ENCODE peak calls at places on chromosome 12, in ten cellular contexts. T is fibroblast of lung; E is HuH-7.5; B is NCI-H1105; D is left colon; I is right cardiac atrium; S is BJ; O is GM13976; R is heart right ventricle; Q is CD8-positive, alpha-beta memory T cell. X is an unnamed sample.

GRCh38 chr12:128056299-128056885 is 210.6 kb upstream of the TMEM132C start:
- DNase-seq in I (no peak), R (no peak), O (no peak), D (no peak), Q (no peak), S (no peak), E (no peak), B (no peak), T (no peak), X (no peak)

GRCh38 chr12:127509066-127509778 is 757.7 kb upstream of the TMEM132C start:
- DNase-seq in I (no peak), R (no peak), O (no peak), B (no peak), T (peak), D (no peak), Q (no peak), S (peak), E (no peak), X (no peak)

GRCh38 chr12:49703647-49704137 is 3.5 kb downstream of the FMNL3 start:
- DNase-seq in B (no peak), E (no peak), Q (no peak), T (peak), R (no peak), S (no peak), D (no peak), I (no peak), O (peak), X (no peak)

GRCh38 chr12:47408171-47408871 is 297.5 kb downstream of the RPAP3 start:
- DNase-seq in E (peak), B (no peak), T (no peak), D (no peak), Q (no peak), R (peak), I (no peak), O (peak), S (no peak), X (peak)

GRCh38 chr12:71144682-71145081 is 13.1 kb downstream of the TSPAN8 start:
- DNase-seq in Q (no peak), I (no peak), R (no peak), B (no peak), D (no peak), O (no peak), T (no peak), S (no peak), E (no peak), X (no peak)

GRCh38 chr12:94071258-94071657 is 77.1 kb upstream of the PLXNC1 start:
- DNase-seq in T (no peak), R (no peak), S (no peak), D (no peak), Q (no peak), B (no peak), O (no peak), E (no peak), I (no peak), X (no peak)

GRCh38 chr12:45655186-45655585 is 74.3 kb upstream of the ARID2 start:
- DNase-seq in E (peak), B (no peak), D (peak), S (no peak), Q (peak), R (no peak), I (no peak), O (no peak), T (peak), X (peak)

GRCh38 chr12:56528836-56529235 is 7.2 kb downstream of the RBMS2 start:
- DNase-seq in D (no peak), E (no peak), B (no peak), Q (no peak), S (no peak), I (no peak), R (no peak), T (peak), O (no peak), X (no peak)

GRCh38 chr12:113136128-113136989 is 798 bp upstream of the RASAL1 start:
- DNase-seq in T (no peak), R (no peak), S (no peak), I (no peak), Q (peak), O (no peak), E (no peak), B (no peak), D (peak), X (no peak)

GRCh38 chr12:96225003-96225855 is 31.1 kb downstream of the ELK3 start:
- DNase-seq in E (no peak), D (no peak), S (no peak), Q (no peak), I (no peak), R (peak), O (no peak), T (no peak), B (peak), X (no peak)

GRCh38 chr12:57850924-57851323 is 4.4 kb upstream of the CTDSP2 start:
- DNase-seq in B (no peak), O (peak), R (no peak), S (no peak), Q (no peak), E (no peak), I (no peak), D (no peak), T (no peak), X (no peak)

GRCh38 chr12:56687225-56688128 is 607 bp downstream of the PTGES3 start:
- DNase-seq in Q (peak), R (peak), E (no peak), I (peak), S (no peak), D (peak), B (no peak), O (no peak), T (peak), X (no peak)

GRCh38 chr12:82682851-82683261 is 3.9 kb upstream of the TMTC2 start:
- DNase-seq in T (no peak), S (no peak), R (no peak), B (no peak), E (no peak), D (no peak), I (no peak), Q (no peak), O (no peak), X (no peak)

GRCh38 chr12:87756111-87756510 is 273.1 kb downstream of the C12orf50 start:
- DNase-seq in B (no peak), Q (no peak), E (peak), I (no peak), R (no peak), D (no peak), O (no peak), S (peak), T (peak), X (no peak)

GRCh38 chr12:115000038-115000437 is 316.1 kb upstream of the TBX3 start:
- DNase-seq in B (no peak), O (no peak), I (no peak), S (no peak), D (no peak), Q (no peak), E (no peak), R (no peak), T (peak), X (peak)

GRCh38 chr12:113841786-113842185 is 124.3 kb downstream of the RBM19 start:
- DNase-seq in R (no peak), D (no peak), B (no peak), I (no peak), Q (no peak), T (no peak), E (no peak), S (no peak), O (no peak), X (no peak)

GRCh38 chr12:50240096-50240791 is 43.1 kb downstream of the LIMA1 start:
- DNase-seq in E (no peak), I (no peak), O (no peak), R (no peak), D (no peak), S (no peak), T (no peak), Q (no peak), B (no peak), X (no peak)

GRCh38 chr12:112103758-112104504 is 4.7 kb downstream of the NAA25 start:
- DNase-seq in R (no peak), D (no peak), Q (no peak), S (no peak), I (no peak), O (no peak), E (no peak), B (no peak), T (no peak), X (no peak)

GRCh38 chr12:31662176-31662849 is 2.8 kb downstream of the ETFBKMT start:
- DNase-seq in I (no peak), Q (no peak), E (no peak), O (no peak), B (no peak), R (no peak), T (no peak), D (no peak), S (no peak), X (no peak)

GRCh38 chr12:116236148-116236731 is 41.3 kb downstream of the MED13L start:
- DNase-seq in I (no peak), Q (peak), B (peak), T (peak), S (no peak), O (peak), E (no peak), D (peak), R (peak), X (peak)

GRCh38 chr12:98424726-98425401 is 90.5 kb upstream of the TMPO start:
- DNase-seq in O (peak), T (peak), B (peak), I (no peak), R (peak), S (peak), Q (peak), D (peak), E (peak), X (peak)

GRCh38 chr12:89775336-89776005 is 66.8 kb upstream of the ATP2B1 start:
- DNase-seq in Q (no peak), T (peak), E (peak), B (no peak), I (no peak), O (no peak), D (no peak), S (peak), R (no peak), X (no peak)

GRCh38 chr12:86249276-86249675 is 6.9 kb downstream of the MGAT4C start:
- DNase-seq in T (peak), O (no peak), E (no peak), I (no peak), R (no peak), S (no peak), Q (no peak), B (no peak), D (no peak), X (no peak)

GRCh38 chr12:67531051-67531450 is 117.5 kb upstream of the DYRK2 start:
- DNase-seq in O (no peak), E (no peak), T (peak), Q (no peak), R (no peak), I (no peak), B (no peak), S (no peak), D (no peak), X (no peak)

GRCh38 chr12:86634706-86635410 is 378.7 kb upstream of the MGAT4C start:
- DNase-seq in I (no peak), Q (no peak), B (no peak), O (no peak), T (peak), S (no peak), D (no peak), E (no peak), R (no peak), X (no peak)

GRCh38 chr12:93784339-93785086 is 107.3 kb downstream of the CRADD start:
- DNase-seq in O (no peak), B (no peak), Q (no peak), E (no peak), S (no peak), I (no peak), T (peak), D (peak), R (peak), X (peak)

GRCh38 chr12:26748741-26749431 is 84.1 kb downstream of the ITPR2 start:
- DNase-seq in O (no peak), E (no peak), R (no peak), B (no peak), D (no peak), Q (no peak), I (no peak), T (peak), S (no peak), X (no peak)

GRCh38 chr12:63915105-63915830 is 70.8 kb downstream of the SRGAP1 start:
- DNase-seq in D (no peak), R (no peak), T (peak), S (no peak), I (no peak), B (no peak), Q (no peak), E (no peak), O (no peak), X (no peak)

GRCh38 chr12:120194226-120194533 is 335 bp downstream of the GCN1 start:
- DNase-seq in R (no peak), O (no peak), I (no peak), E (no peak), Q (no peak), D (no peak), S (no peak), B (no peak), T (no peak), X (no peak)

GRCh38 chr12:67649165-67650126 is 901 bp downstream of the DYRK2 start:
- DNase-seq in T (no peak), D (peak), O (peak), B (no peak), E (peak), S (no peak), R (peak), Q (peak), I (peak), X (no peak)

GRCh38 chr12:25276199-25276937 is 25.6 kb upstream of the KRAS start:
- DNase-seq in E (no peak), S (peak), Q (no peak), B (peak), O (no peak), I (no peak), D (peak), R (peak), T (peak), X (peak)

GRCh38 chr12:28583771-28584261 is 393.6 kb downstream of the CCDC91 start:
- DNase-seq in E (no peak), I (no peak), O (no peak), B (no peak), Q (no peak), T (peak), D (no peak), S (peak), R (no peak), X (no peak)

GRCh38 chr12:132432721-132433577 is 57.0 kb upstream of the FBRSL1 start:
- DNase-seq in T (no peak), D (no peak), S (no peak), I (peak), Q (no peak), O (no peak), E (no peak), B (no peak), R (no peak), X (no peak)

GRCh38 chr12:125773033-125773432 is 707.8 kb downstream of the AACS start:
- DNase-seq in O (peak), R (no peak), S (no peak), T (peak), E (peak), Q (no peak), I (peak), B (no peak), D (peak), X (peak)

GRCh38 chr12:49974231-49974675 is 1.5 kb downstream of the AQP6 start:
- DNase-seq in O (no peak), E (no peak), R (peak), S (no peak), I (peak), T (peak), Q (no peak), B (no peak), D (peak), X (peak)

GRCh38 chr12:95358111-95359083 is 115.6 kb upstream of the METAP2 start:
- DNase-seq in B (peak), Q (no peak), E (no peak), R (no peak), D (no peak), T (peak), O (no peak), S (no peak), I (no peak), X (no peak)

GRCh38 chr12:29734299-29734698 is 49.4 kb downstream of the TMTC1 start:
- DNase-seq in E (no peak), T (no peak), Q (no peak), R (no peak), B (no peak), I (no peak), D (no peak), S (no peak), O (no peak), X (no peak)

GRCh38 chr12:74538491-74539258 is 1.0 kb downstream of the ATXN7L3B start:
- DNase-seq in I (peak), R (no peak), O (no peak), E (peak), S (no peak), D (peak), T (peak), Q (no peak), B (peak), X (no peak)